ENCODE peak calls at places on chromosomes 3 and 15, in four cellular contexts. H is uterus, N is aorta, A is breast epithelium. M is an unnamed sample.

GRCh38 chr3:17771177-17772048 is 29.0 kb upstream of the TBC1D5 start:
- DNase-seq in H (no peak), N (no peak), A (no peak), M (no peak)

GRCh38 chr3:70840106-70840870 is 527.9 kb upstream of the MDFIC2 start:
- DNase-seq in H (no peak), N (no peak), A (no peak), M (no peak)

GRCh38 chr15:73078722-73079121 is 26.5 kb downstream of the NEO1 start:
- DNase-seq in H (no peak), N (no peak), A (no peak), M (no peak)

GRCh38 chr15:66827698-66828055 is 125.6 kb downstream of the SMAD6 start:
- DNase-seq in H (no peak), N (peak; percentile 46), A (no peak), M (no peak)

GRCh38 chr15:68377766-68378165 is 54.2 kb downstream of the ITGA11 start:
- DNase-seq in H (peak; percentile 6), N (no peak), A (no peak), M (no peak)

GRCh38 chr3:124791639-124792111 is 61.4 kb downstream of the UMPS start:
- DNase-seq in H (peak; percentile 43), N (peak; percentile 80), A (no peak), M (no peak)

GRCh38 chr3:17741621-17742091 is 775 bp downstream of the TBC1D5 start:
- DNase-seq in H (no peak), N (no peak), A (no peak), M (no peak)

GRCh38 chr3:194279701-194280360 is 71.3 kb downstream of the CPN2 start:
- DNase-seq in H (peak; percentile 11), N (peak; percentile 46), A (peak; percentile 11), M (no peak)

GRCh38 chr3:127722104-127722784 is 49.5 kb downstream of the ABTB1 start:
- DNase-seq in H (no peak), N (no peak), A (no peak), M (no peak)

GRCh38 chr3:56879453-56880224 is 77.9 kb upstream of the ARHGEF3 start:
- DNase-seq in H (no peak), N (no peak), A (no peak), M (no peak)

GRCh38 chr3:61250784-61251173 is 473 bp downstream of the FHIT start:
- DNase-seq in H (peak; percentile 47), N (no peak), A (peak; percentile 62), M (no peak)

GRCh38 chr3:713225-713624 is 379.6 kb upstream of the CNTN6 start:
- DNase-seq in H (no peak), N (no peak), A (no peak), M (no peak)

GRCh38 chr15:42890161-42890913 is 30.2 kb downstream of the TTBK2 start:
- DNase-seq in H (no peak), N (no peak), A (no peak), M (no peak)

GRCh38 chr15:41820791-41821423 is 7.0 kb upstream of the JMJD7 start:
- DNase-seq in H (no peak), N (no peak), A (no peak), M (no peak)

GRCh38 chr15:95498956-95499355 is 831.5 kb upstream of the NR2F2 start:
- DNase-seq in H (no peak), N (no peak), A (no peak), M (no peak)

GRCh38 chr3:158961911-158962310 is 160.1 kb downstream of the MFSD1 start:
- DNase-seq in H (no peak), N (no peak), A (no peak), M (no peak)

GRCh38 chr3:171781711-171782127 is 28.6 kb downstream of the PLD1 start:
- DNase-seq in H (no peak), N (no peak), A (no peak), M (no peak)

GRCh38 chr15:31082771-31083393 is 18.6 kb downstream of the TRPM1 start:
- DNase-seq in H (no peak), N (no peak), A (no peak), M (no peak)

GRCh38 chr3:133915685-133916639 is 20.3 kb upstream of the RAB6B start:
- DNase-seq in H (no peak), N (no peak), A (no peak), M (no peak)

GRCh38 chr3:110583373-110583935 is 488.2 kb upstream of the NECTIN3 start:
- DNase-seq in H (no peak), N (no peak), A (no peak), M (no peak)

GRCh38 chr3:141249041-141249440 is 17.4 kb downstream of the PXYLP1 start:
- DNase-seq in H (no peak), N (no peak), A (no peak), M (no peak)

GRCh38 chr3:111210003-111210699 is 138.5 kb downstream of the NECTIN3 start:
- DNase-seq in H (no peak), N (no peak), A (no peak), M (no peak)

GRCh38 chr3:25043181-25043580 is 384.9 kb upstream of the RARB start:
- DNase-seq in H (no peak), N (no peak), A (no peak), M (no peak)

GRCh38 chr3:25041871-25042584 is 386.0 kb upstream of the RARB start:
- DNase-seq in H (no peak), N (no peak), A (no peak), M (no peak)

GRCh38 chr3:25038907-25039306 is 389.2 kb upstream of the RARB start:
- DNase-seq in H (no peak), N (no peak), A (no peak), M (no peak)

GRCh38 chr3:25043757-25044156 is 384.3 kb upstream of the RARB start:
- DNase-seq in H (no peak), N (no peak), A (no peak), M (no peak)

DNA sequence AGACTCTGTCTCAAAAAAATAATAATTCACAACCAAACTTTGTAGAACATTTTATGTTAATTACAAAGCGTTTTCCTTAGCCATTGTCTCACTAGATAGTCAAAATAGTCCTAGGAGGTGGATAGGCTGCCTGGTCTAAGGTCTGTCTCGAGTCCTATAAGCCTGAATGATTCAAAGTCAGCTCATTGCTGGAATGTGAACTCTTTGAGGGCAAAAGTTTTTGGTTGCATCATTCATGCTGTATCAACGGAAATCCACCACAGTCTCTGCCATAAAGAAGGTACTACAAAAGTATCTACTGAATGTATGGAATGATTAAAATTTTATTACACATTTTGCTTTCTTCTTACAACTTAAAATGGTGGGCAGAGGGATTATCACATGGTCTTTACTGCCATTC is 387.3 kb upstream of the RARB start:
- DNase-seq in H (no peak), N (no peak), A (no peak), M (no peak)
- H3K9me3 ChIP-seq in H (no peaks in the 10 kb centered on the region), N (no peaks in the 10 kb centered on the region), A (no peaks in the 10 kb centered on the region), M (no peaks in the 10 kb centered on the region)

GRCh38 chr15:52440414-52440813 is 88.3 kb downstream of the MYO5A start:
- DNase-seq in H (no peak), N (no peak), A (no peak), M (no peak)

GRCh38 chr15:52441846-52442245 is 86.8 kb downstream of the MYO5A start:
- DNase-seq in H (no peak), N (no peak), A (no peak), M (no peak)

GRCh38 chr15:52445954-52446353 is 82.7 kb downstream of the MYO5A start:
- DNase-seq in H (no peak), N (no peak), A (no peak), M (no peak)

GRCh38 chr15:52448010-52448890 is 80.4 kb downstream of the MYO5A start:
- DNase-seq in H (no peak), N (no peak), A (no peak), M (no peak)

DNA sequence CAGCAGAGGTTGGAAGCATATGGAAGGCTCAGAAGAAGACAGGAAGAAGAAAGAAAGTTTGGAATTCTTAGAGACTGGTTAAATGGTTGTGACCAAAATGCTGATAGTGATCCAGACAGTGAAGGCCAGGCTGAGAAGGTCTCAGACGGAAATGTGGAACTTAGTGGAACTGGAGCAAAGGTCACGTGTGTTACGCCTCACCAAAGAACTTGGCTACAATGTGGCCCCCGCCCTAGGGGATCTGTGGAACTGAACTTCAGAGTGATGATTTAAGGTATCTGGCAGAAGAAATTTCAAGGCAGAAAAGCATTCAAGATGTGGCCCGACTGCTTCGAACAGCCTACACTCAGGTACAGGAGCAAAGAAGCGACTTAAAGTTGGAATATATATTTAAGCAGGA is 83.1 kb downstream of the MYO5A start:
- DNase-seq in H (no peak), N (no peak), A (no peak), M (no peak)
- H3K4me3 ChIP-seq in H (no peak overlapping the region), N (no peak overlapping the region), A (no peak overlapping the region), M (no peak overlapping the region)

GRCh38 chr3:55500555-55501340 is 13.6 kb upstream of the WNT5A start:
- DNase-seq in H (no peak), N (no peak), A (no peak), M (no peak)
- H3K4me1 ChIP-seq in H (no peaks in the 10 kb centered on the region), N (no peaks in the 10 kb centered on the region), A (no peaks in the 10 kb centered on the region), M (no peaks in the 10 kb centered on the region)

GRCh38 chr15:25054329-25054728 is 99.5 kb downstream of the SNRPN start:
- DNase-seq in H (peak; percentile 10), N (peak; percentile 47), A (peak; percentile 9), M (no peak)
- H3K9me3 ChIP-seq in H (no peaks in the 10 kb centered on the region), N (peaks cover 90% of the 10 kb centered on the region), A (peaks cover 98% of the 10 kb centered on the region), M (peaks cover 87% of the 10 kb centered on the region)

DNA sequence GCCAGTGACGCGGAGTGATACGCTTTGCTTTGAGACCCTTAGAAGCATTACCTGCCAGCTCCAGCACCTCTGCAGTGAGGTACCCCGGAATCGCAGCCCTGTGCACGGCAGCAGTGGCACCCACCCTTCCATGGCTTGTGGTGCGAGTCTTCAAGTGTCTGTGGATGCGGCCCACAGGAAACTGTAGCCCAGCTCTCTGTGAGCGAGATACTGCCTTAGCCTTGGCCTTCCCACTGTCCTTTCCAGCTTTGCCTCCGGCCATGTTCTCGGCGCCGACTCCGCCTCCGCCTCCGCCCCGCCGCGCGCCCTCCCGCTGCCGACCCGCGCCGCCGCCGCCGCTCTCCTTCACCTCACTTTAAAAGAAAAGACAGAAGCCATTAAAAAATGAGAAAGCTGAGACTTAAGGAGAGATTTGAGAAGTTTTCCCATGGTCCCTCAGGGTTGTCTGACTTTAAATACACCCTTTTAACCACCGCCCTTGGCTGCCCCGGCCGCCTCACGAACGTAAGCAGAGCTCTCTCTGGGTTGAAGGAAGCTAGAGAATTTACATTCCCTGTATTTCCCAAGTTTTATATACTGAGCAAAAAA is 78.5 kb upstream of the FAM174B start:
- DNase-seq in H (peak; percentile 25), N (no peak), A (no peak), M (no peak)
- H3K4me3 ChIP-seq in H (peak overlapping the region; percentile 21), N (peak overlapping the region; percentile 32), A (peak overlapping the region; percentile 47), M (peak overlapping the region; percentile 22)

DNA sequence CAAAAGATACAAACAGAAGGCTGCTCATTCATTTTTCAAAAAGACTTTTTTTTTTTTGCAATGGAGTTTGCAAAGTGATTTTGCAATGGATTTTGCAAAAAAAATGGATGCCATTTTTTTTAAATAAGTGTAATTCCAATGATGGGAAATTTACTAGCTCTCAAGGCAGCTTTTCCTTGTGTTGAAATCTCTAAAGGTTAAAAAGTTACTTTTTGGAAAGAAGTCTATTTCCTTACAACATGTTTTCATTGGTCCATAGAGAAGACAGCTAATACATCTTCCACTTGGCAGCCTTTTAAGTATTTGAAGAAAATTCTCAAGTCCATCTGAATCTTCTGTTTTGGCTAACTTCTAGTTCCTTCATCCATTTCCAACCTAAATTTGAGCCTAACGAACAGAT is 392.2 kb upstream of the TPRG1 start:
- DNase-seq in H (no peak), N (no peak), A (no peak), M (no peak)
- H3K4me1 ChIP-seq in H (no peaks in the 10 kb centered on the region), N (peaks cover 5% of the 10 kb centered on the region), A (no peaks in the 10 kb centered on the region), M (no peaks in the 10 kb centered on the region)